ENCODE peak calls at places on chromosomes 7 and 10, in six cellular contexts. D, X, P, S, T and N are unnamed samples.

GRCh38 chr7:95609277-95609971 is 13.1 kb upstream of the PDK4 start:
- DNase-seq in X (no peak), D (peak; percentile 67), P (no peak), S (no peak), T (no peak), N (no peak)

GRCh38 chr10:14758994-14759664 is 15.6 kb downstream of the FAM107B start:
- DNase-seq in D (no peak), X (no peak), T (peak; percentile 16), S (no peak), P (no peak), N (peak; percentile 59)

GRCh38 chr10:14879801-14880193 is 1.1 kb downstream of the SUV39H2 start:
- DNase-seq in S (peak; percentile 7), T (no peak), P (no peak), X (no peak), D (no peak), N (peak; percentile 16)

GRCh38 chr7:77544523-77544922 is 7.4 kb downstream of the PTPN12 start:
- DNase-seq in X (no peak), P (no peak), S (no peak), D (no peak), T (no peak), N (no peak)

GRCh38 chr10:75430000-75430763 is 1.2 kb upstream of the LRMDA start:
- DNase-seq in S (no peak), X (no peak), P (peak; percentile 67), D (no peak), T (no peak), N (peak; percentile 8)

GRCh38 chr10:91541481-91541880 is 91.4 kb downstream of the PPP1R3C start:
- DNase-seq in T (no peak), S (no peak), X (no peak), D (peak; percentile 45), P (no peak), N (no peak)

GRCh38 chr10:13700461-13701144 is 113.8 kb downstream of the PRPF18 start:
- DNase-seq in T (no peak), P (no peak), X (no peak), D (no peak), S (no peak), N (no peak)

GRCh38 chr7:94639384-94639783 is 16.5 kb downstream of the SGCE start:
- DNase-seq in S (no peak), X (no peak), P (no peak), T (no peak), D (no peak), N (no peak)

GRCh38 chr7:85162743-85163142 is 24.1 kb downstream of the SEMA3D start:
- DNase-seq in X (no peak), T (no peak), S (no peak), P (no peak), D (peak; percentile 14), N (no peak)

GRCh38 chr7:31007634-31008033 is 43.9 kb downstream of the GHRHR start:
- DNase-seq in X (no peak), T (no peak), P (no peak), D (no peak), S (no peak), N (no peak)

GRCh38 chr7:116632349-116632748 is 39.6 kb upstream of the MET start:
- DNase-seq in D (no peak), X (no peak), S (no peak), T (no peak), P (no peak), N (no peak)

GRCh38 chr10:46547331-46547880 is 9.1 kb downstream of the GPRIN2 start:
- DNase-seq in D (no peak), T (no peak), X (no peak), P (peak; percentile 12), S (no peak), N (no peak)

GRCh38 chr7:131010029-131010705 is 276.2 kb upstream of the KLF14 start:
- DNase-seq in P (no peak), D (no peak), S (no peak), T (no peak), X (no peak), N (no peak)

GRCh38 chr10:132538790-132539421 is 1.3 kb downstream of the INPP5A start:
- DNase-seq in P (peak; percentile 16), S (no peak), T (no peak), X (no peak), D (no peak), N (no peak)

GRCh38 chr10:60564475-60564874 is 174.8 kb upstream of the ANK3 start:
- DNase-seq in P (no peak), T (no peak), S (no peak), D (peak; percentile 13), X (no peak), N (no peak)

GRCh38 chr7:1670894-1671875 is 1.1 kb downstream of the ELFN1 start:
- DNase-seq in X (no peak), S (no peak), P (no peak), T (no peak), D (no peak), N (no peak)
- H3K4me3 ChIP-seq in X (peak overlapping the region; percentile 17), S (no peak overlapping the region), P (peak overlapping the region; percentile 73), T (no peak overlapping the region), D (no peak overlapping the region), N (no peak overlapping the region)

GRCh38 chr10:17348111-17349008 is 106.0 kb downstream of the ST8SIA6 start:
- DNase-seq in X (peak; percentile 57), T (no peak), S (no peak), P (peak; percentile 73), D (peak; percentile 88), N (no peak)
- H3K4me3 ChIP-seq in X (no peak overlapping the region), T (no peak overlapping the region), S (no peak overlapping the region), P (peak overlapping the region; percentile 49), D (peak overlapping the region; percentile 14), N (no peak overlapping the region)

GRCh38 chr10:62433181-62433692 is 59.1 kb downstream of the ZNF365 start:
- DNase-seq in P (peak; percentile 27), S (no peak), X (peak; percentile 97), D (peak; percentile 97), T (peak; percentile 16), N (no peak)
- H3K4me3 ChIP-seq in P (no peak overlapping the region), S (no peak overlapping the region), X (no peak overlapping the region), D (no peak overlapping the region), T (no peak overlapping the region), N (no peak overlapping the region)

GRCh38 chr7:55523366-55523765 is 48.9 kb downstream of the VOPP1 start:
- DNase-seq in T (no peak), D (no peak), S (no peak), X (no peak), P (no peak), N (no peak)

GRCh38 chr7:55527314-55527713 is 45.0 kb downstream of the VOPP1 start:
- DNase-seq in T (no peak), S (no peak), X (no peak), P (no peak), D (no peak), N (peak; percentile 54)

GRCh38 chr7:55524558-55525310 is 47.6 kb downstream of the VOPP1 start:
- DNase-seq in X (no peak), D (no peak), S (no peak), P (no peak), T (no peak), N (no peak)

GRCh38 chr7:55526329-55526728 is 46.0 kb downstream of the VOPP1 start:
- DNase-seq in S (no peak), X (no peak), T (no peak), D (no peak), P (no peak), N (no peak)

GRCh38 chr7:55526770-55527169 is 45.5 kb downstream of the VOPP1 start:
- DNase-seq in T (no peak), D (no peak), P (no peak), S (no peak), X (no peak), N (peak; percentile 83)
- H3K4me3 ChIP-seq in T (no peak overlapping the region), D (no peak overlapping the region), P (no peak overlapping the region), S (no peak overlapping the region), X (no peak overlapping the region), N (peak overlapping the region; percentile 41)

DNA sequence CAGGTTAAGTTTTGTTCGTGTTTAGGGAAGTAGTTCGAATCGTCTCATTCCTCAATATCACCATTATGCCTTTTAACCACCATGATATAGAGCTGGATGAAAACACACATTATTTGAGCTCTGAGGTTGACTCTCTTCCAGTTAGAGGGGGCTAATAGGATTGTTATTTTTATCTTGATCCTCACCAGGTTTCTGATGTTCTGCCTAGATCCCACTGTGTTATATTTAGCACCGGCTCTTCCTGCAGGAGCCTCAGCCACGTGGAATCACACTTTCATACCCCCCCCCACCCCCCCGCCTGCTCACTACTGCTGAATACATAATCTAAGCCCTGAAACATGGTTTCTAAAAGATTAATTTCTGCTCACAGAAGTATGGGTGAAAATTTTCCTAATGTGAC is 88.3 kb downstream of the NRCAM start:
- DNase-seq in X (no peak), D (no peak), T (no peak), S (no peak), P (no peak), N (no peak)
- H3K4me3 ChIP-seq in X (no peak overlapping the region), D (no peak overlapping the region), T (no peak overlapping the region), S (no peak overlapping the region), P (no peak overlapping the region), N (no peak overlapping the region)

DNA sequence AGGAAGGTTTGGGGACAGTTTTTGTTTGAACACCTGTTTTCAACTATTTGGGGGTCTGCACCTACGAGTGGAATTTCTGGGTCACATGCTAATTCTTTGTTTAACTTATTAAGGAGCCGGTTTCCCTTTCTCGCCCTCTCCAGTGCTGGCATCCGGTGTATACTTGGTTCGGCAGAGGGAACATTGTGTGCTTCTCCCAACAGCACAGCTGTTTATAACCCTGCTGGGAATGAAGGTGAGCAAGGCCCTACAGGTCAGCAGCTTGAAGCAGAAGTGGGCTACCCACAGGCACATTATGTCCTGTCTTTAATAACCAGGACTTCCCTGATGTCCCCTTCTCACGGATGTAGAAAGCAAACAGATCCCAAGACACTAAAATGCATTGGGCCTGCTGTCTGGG is 87.5 kb upstream of the PDCD4 start:
- DNase-seq in T (no peak), X (no peak), P (no peak), D (no peak), S (no peak), N (no peak)
- H3K4me3 ChIP-seq in T (no peak overlapping the region), X (no peak overlapping the region), P (no peak overlapping the region), D (no peak overlapping the region), S (no peak overlapping the region), N (no peak overlapping the region)

GRCh38 chr7:114109299-114109698 is 190.5 kb upstream of the PPP1R3A start:
- DNase-seq in S (no peak), D (no peak), P (no peak), T (no peak), X (no peak), N (no peak)
- H3K4me3 ChIP-seq in S (no peak overlapping the region), D (no peak overlapping the region), P (no peak overlapping the region), T (no peak overlapping the region), X (no peak overlapping the region), N (no peak overlapping the region)

GRCh38 chr10:63415635-63416244 is 50.0 kb downstream of the JMJD1C start:
- DNase-seq in P (no peak), D (no peak), X (no peak), S (no peak), T (no peak), N (no peak)
- H3K4me3 ChIP-seq in P (peak overlapping the region; percentile 12), D (no peak overlapping the region), X (no peak overlapping the region), S (no peak overlapping the region), T (no peak overlapping the region), N (no peak overlapping the region)